ENCODE peak calls at places on chromosomes 1 and 21, in seven cellular contexts. S, X, P, T, Z, J and E are unnamed samples.

GRCh38 chr1:42933610-42934009 is 25.1 kb downstream of the SLC2A1 start:
- DNase-seq in S (no peak), X (peak), P (no peak), T (no peak), Z (no peak), J (no peak), E (no peak)

GRCh38 chr1:59671066-59671952 is 143.4 kb upstream of the HOOK1 start:
- DNase-seq in S (no peak), X (no peak), P (no peak), T (no peak), Z (no peak), J (no peak), E (no peak)

GRCh38 chr1:97758589-97759057 is 162.2 kb downstream of the DPYD start:
- DNase-seq in S (peak), X (no peak), P (peak), T (no peak), Z (no peak), J (no peak), E (no peak)

GRCh38 chr1:200038987-200039848 is 11.7 kb downstream of the NR5A2 start:
- DNase-seq in S (no peak), X (no peak), P (no peak), T (no peak), Z (no peak), J (peak), E (peak)

GRCh38 chr21:41768371-41769042 is 1.7 kb upstream of the RIPK4 start:
- DNase-seq in S (peak), X (no peak), P (peak), T (no peak), Z (no peak), J (peak), E (peak)

GRCh38 chr1:167824163-167824794 is 89.7 kb downstream of the ADCY10 start:
- DNase-seq in S (no peak), X (no peak), P (no peak), T (no peak), Z (no peak), J (no peak), E (no peak)

GRCh38 chr1:229229137-229229720 is 41.7 kb upstream of the RAB4A start:
- DNase-seq in S (peak), X (no peak), P (no peak), T (no peak), Z (no peak), J (no peak), E (no peak)

GRCh38 chr1:246324711-246325110 is 182.4 kb downstream of the SMYD3 start:
- DNase-seq in S (no peak), X (no peak), P (no peak), T (no peak), Z (no peak), J (no peak), E (no peak)

GRCh38 chr1:201633297-201633696 is 94.4 kb downstream of the NAV1 start:
- DNase-seq in S (no peak), X (no peak), P (no peak), T (no peak), Z (no peak), J (no peak), E (no peak)

GRCh38 chr1:20359451-20360330 is 69.0 kb downstream of the VWA5B1 start:
- DNase-seq in S (no peak), X (peak), P (no peak), T (no peak), Z (no peak), J (peak), E (no peak)

GRCh38 chr21:17611414-17612022 is 1.2 kb downstream of the BTG3 start:
- DNase-seq in S (peak), X (peak), P (peak), T (peak), Z (peak), J (peak), E (peak)

GRCh38 chr1:77370588-77371306 is 88.9 kb downstream of the AK5 start:
- DNase-seq in S (peak), X (no peak), P (peak), T (no peak), Z (no peak), J (no peak), E (no peak)

GRCh38 chr1:231162300-231162969 is 577 bp downstream of the TRIM67 start:
- DNase-seq in S (peak), X (no peak), P (no peak), T (no peak), Z (no peak), J (peak), E (no peak)

GRCh38 chr1:2602311-2602835 is 15.8 kb downstream of the PRXL2B start:
- DNase-seq in S (no peak), X (no peak), P (no peak), T (no peak), Z (no peak), J (no peak), E (no peak)

GRCh38 chr1:20477355-20478071 is 8.5 kb downstream of the CAMK2N1 start:
- DNase-seq in S (peak), X (peak), P (no peak), T (no peak), Z (no peak), J (no peak), E (no peak)

GRCh38 chr1:231694465-231695077 is 68.0 kb downstream of the DISC1 start:
- DNase-seq in S (no peak), X (peak), P (no peak), T (no peak), Z (no peak), J (no peak), E (no peak)

GRCh38 chr1:26538480-26539412 is 9.2 kb downstream of the RPS6KA1 start:
- DNase-seq in S (peak), X (peak), P (no peak), T (no peak), Z (no peak), J (no peak), E (peak)

GRCh38 chr1:20061866-20062265 is 8.1 kb upstream of the PLA2G5 start:
- DNase-seq in S (no peak), X (no peak), P (no peak), T (no peak), Z (no peak), J (no peak), E (no peak)

GRCh38 chr1:27966402-27967105 is 6.8 kb downstream of the XKR8 start:
- DNase-seq in S (no peak), X (peak), P (no peak), T (no peak), Z (no peak), J (no peak), E (no peak)

GRCh38 chr1:173190101-173190895 is 16.8 kb downstream of the TNFSF4 start:
- DNase-seq in S (peak), X (peak), P (peak), T (peak), Z (peak), J (peak), E (peak)

GRCh38 chr1:218339267-218339831 is 5.8 kb upstream of the TGFB2 start:
- DNase-seq in S (peak), X (no peak), P (no peak), T (no peak), Z (no peak), J (no peak), E (no peak)

GRCh38 chr1:181676269-181676668 is 193.0 kb downstream of the CACNA1E start:
- DNase-seq in S (no peak), X (peak), P (no peak), T (no peak), Z (no peak), J (no peak), E (no peak)

GRCh38 chr1:59714966-59715365 is 99.8 kb upstream of the HOOK1 start:
- DNase-seq in S (no peak), X (no peak), P (no peak), T (no peak), Z (no peak), J (no peak), E (no peak)

GRCh38 chr1:241637046-241637590 is 3.1 kb downstream of the CHML start:
- DNase-seq in S (peak), X (no peak), P (no peak), T (no peak), Z (no peak), J (no peak), E (no peak)

GRCh38 chr1:241637604-241638003 is 2.6 kb downstream of the CHML start:
- DNase-seq in S (no peak), X (no peak), P (no peak), T (no peak), Z (no peak), J (no peak), E (no peak)

GRCh38 chr1:241639040-241639652 is 1.0 kb downstream of the CHML start:
- DNase-seq in S (peak), X (no peak), P (no peak), T (peak), Z (no peak), J (no peak), E (no peak)

GRCh38 chr1:241639653-241640148 is 468 bp downstream of the CHML start:
- DNase-seq in S (no peak), X (peak), P (no peak), T (peak), Z (peak), J (peak), E (peak)

GRCh38 chr1:241638091-241638682 is 2.0 kb downstream of the CHML start:
- DNase-seq in S (no peak), X (no peak), P (no peak), T (no peak), Z (no peak), J (no peak), E (no peak)
- H3K4me3 ChIP-seq in S (no peak), X (no peak), P (no peak), T (peak), Z (no peak), J (no peak), E (peak)

GRCh38 chr1:93964096-93964776 is 55.0 kb upstream of the GCLM start:
- DNase-seq in S (no peak), X (no peak), P (no peak), T (no peak), Z (no peak), J (no peak), E (no peak)

GRCh38 chr1:93964777-93965200 is 55.6 kb upstream of the GCLM start:
- DNase-seq in S (peak), X (no peak), P (no peak), T (no peak), Z (no peak), J (no peak), E (no peak)

GRCh38 chr1:93965256-93965655 is 56.0 kb upstream of the GCLM start:
- DNase-seq in S (no peak), X (no peak), P (no peak), T (no peak), Z (no peak), J (no peak), E (no peak)

GRCh38 chr1:93961443-93961842 is 52.2 kb upstream of the GCLM start:
- DNase-seq in S (no peak), X (no peak), P (no peak), T (no peak), Z (no peak), J (no peak), E (no peak)

DNA sequence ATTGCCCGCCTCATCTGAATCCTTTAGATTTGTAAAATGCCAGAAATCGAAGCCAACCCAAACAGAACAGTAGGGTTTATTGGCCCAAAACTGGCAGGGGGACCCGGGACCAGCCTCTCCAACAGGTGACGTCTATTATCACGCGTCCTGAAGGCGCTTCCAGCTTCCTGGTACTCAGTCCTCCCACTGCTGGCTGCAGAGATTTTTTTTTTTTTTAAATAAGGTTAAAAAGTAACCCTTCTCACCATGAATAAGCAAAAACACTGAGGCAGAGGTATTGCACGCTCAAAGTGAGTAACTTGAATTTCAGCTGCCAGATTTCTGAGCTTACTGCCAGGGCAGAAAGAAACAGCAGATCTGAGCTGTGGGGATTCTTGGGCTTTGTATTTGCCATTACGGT is 54.4 kb upstream of the GCLM start:
- DNase-seq in S (peak), X (no peak), P (no peak), T (no peak), Z (no peak), J (no peak), E (no peak)
- H3K4me3 ChIP-seq in S (no peak), X (no peak), P (no peak), T (no peak), Z (no peak), J (no peak), E (no peak)

DNA sequence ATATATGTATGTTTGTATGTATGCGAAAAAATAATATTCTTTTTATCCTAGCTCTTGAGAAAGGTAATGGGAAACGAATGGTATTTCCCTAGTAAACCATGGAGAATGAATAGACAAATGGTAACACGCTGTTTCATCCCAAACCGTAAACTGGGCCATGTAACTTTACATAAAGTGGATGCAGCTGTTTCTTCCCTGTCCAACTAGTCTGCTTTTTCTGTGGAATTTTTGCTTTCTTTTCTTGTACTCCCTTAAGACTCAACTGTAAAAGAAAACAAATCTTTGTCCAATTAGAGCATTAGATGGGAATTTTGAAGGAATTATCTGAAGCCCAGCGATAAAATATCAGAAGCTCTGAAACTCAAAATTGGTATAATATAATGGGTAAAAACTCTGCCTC is 198.1 kb downstream of the NFIA start:
- DNase-seq in S (no peak), X (no peak), P (no peak), T (no peak), Z (no peak), J (no peak), E (no peak)
- H3K4me3 ChIP-seq in S (no peak), X (no peak), P (no peak), T (no peak), Z (no peak), J (no peak), E (no peak)

DNA sequence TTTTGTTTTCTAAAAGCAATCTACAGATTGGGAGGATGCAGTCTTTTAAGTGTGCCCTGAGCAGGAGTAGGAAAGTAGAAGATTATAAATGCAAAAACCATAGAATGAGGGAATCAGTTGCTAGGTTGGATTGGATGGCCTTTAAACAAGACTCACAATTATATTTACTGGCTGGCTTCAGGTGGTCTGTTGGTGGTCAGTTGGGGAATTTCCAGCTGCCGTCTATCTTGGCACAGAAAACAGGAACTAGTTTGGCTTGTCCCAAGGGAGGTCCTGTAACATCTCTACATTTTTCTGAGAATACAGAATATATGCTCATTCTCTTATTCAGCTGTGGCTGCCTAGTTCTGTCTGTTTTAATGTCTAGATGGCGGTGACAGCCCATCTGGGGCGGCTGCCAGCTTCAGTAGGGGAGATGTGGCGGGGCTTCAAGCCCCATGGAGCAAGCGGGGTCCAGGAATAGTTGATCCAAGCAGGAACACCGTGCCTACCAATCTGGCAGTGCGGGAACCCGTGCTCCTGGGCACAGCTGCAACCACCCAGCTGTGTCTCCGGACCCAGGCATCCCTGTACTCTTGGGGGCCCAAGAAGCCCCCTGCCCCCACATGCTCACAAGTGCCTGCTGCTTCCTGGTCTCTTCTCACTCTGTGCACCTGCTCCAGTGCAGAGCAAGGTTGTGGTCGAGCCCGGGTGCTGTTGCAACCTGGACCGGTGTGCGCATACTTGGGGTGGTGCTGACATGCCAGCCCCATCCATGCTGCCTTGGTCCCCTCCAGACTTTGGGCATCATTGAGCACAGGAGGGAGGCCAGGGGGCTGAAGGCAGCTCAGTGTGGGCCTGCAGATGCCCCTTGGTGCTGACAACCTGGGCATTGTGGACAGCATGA is 1182.6 kb downstream of the AMY1C start:
- DNase-seq in S (no peak), X (no peak), P (no peak), T (no peak), Z (no peak), J (no peak), E (no peak)
- H3K4me3 ChIP-seq in S (no peak), X (no peak), P (no peak), T (no peak), Z (no peak), J (no peak), E (no peak)